ENCODE peak calls at places on chromosomes 11 and 22, in ten cellular contexts. S is right lobe of liver, E is IMR-90, D is Peyer's patch, L is gastrocnemius medialis, R is suprapubic skin, W is ovary, X is HCT116, B is spleen, V is heart left ventricle. C is an unnamed sample.

GRCh38 chr11:60840711-60841430 is 1.0 kb upstream of the CCDC86 start:
- DNase-seq in B (no peak), S (no peak), D (no peak), E (peak; percentile 94), L (peak; percentile 60), V (peak; percentile 69), R (no peak), X (no peak), W (no peak), C (peak; percentile 30)

GRCh38 chr11:122601131-122602125 is 54.1 kb upstream of the UBASH3B start:
- DNase-seq in L (no peak), V (no peak), R (no peak), X (no peak), E (peak; percentile 69), B (no peak), W (no peak), S (no peak), D (no peak), C (no peak)

GRCh38 chr22:30537083-30537731 is 9.3 kb downstream of the SEC14L6 start:
- DNase-seq in E (no peak), V (no peak), D (no peak), X (no peak), R (no peak), L (no peak), W (no peak), S (no peak), B (no peak), C (no peak)

GRCh38 chr11:73559758-73560157 is 38.2 kb downstream of the FAM168A start:
- DNase-seq in B (no peak), R (no peak), X (no peak), S (no peak), E (peak; percentile 16), L (no peak), W (no peak), D (no peak), V (no peak), C (no peak)

GRCh38 chr11:77244277-77245014 is 57.0 kb downstream of the GDPD4 start:
- DNase-seq in E (peak; percentile 85), L (no peak), R (no peak), V (no peak), X (no peak), B (no peak), D (no peak), S (no peak), W (no peak), C (no peak)

GRCh38 chr11:110463153-110463552 is 33.4 kb downstream of the FDX1 start:
- DNase-seq in E (peak; percentile 66), W (peak; percentile 47), R (no peak), S (no peak), L (peak; percentile 29), B (peak; percentile 83), D (peak; percentile 63), V (no peak), X (no peak), C (peak; percentile 43)

GRCh38 chr11:57205046-57205671 is 23.4 kb downstream of the LRRC55 start:
- DNase-seq in B (no peak), E (peak; percentile 62), W (no peak), R (no peak), D (no peak), X (no peak), V (no peak), L (no peak), S (no peak), C (no peak)

GRCh38 chr22:35218079-35218478 is 39.2 kb upstream of the HMGXB4 start:
- DNase-seq in S (no peak), R (no peak), E (peak; percentile 8), V (no peak), X (no peak), L (no peak), D (no peak), W (no peak), B (no peak), C (no peak)

GRCh38 chr11:12170984-12171383 is 60.6 kb downstream of the MICAL2 start:
- DNase-seq in R (no peak), V (no peak), X (no peak), L (peak; percentile 47), W (no peak), B (no peak), E (peak; percentile 49), D (no peak), S (no peak), C (peak; percentile 60)

GRCh38 chr22:49763138-49763537 is 64.5 kb downstream of the BRD1 start:
- DNase-seq in S (peak; percentile 29), W (no peak), R (no peak), L (no peak), B (peak; percentile 32), E (no peak), D (no peak), X (no peak), V (no peak), C (no peak)

GRCh38 chr11:76699461-76700091 is 29.0 kb upstream of the LRRC32 start:
- DNase-seq in D (no peak), V (peak; percentile 42), X (no peak), R (no peak), W (no peak), E (peak; percentile 48), S (no peak), L (no peak), B (no peak), C (no peak)

GRCh38 chr22:47032956-47033647 is 270.7 kb downstream of the TBC1D22A start:
- DNase-seq in E (no peak), B (peak; percentile 23), D (peak; percentile 56), V (peak; percentile 0), X (no peak), L (no peak), R (peak; percentile 61), W (no peak), S (no peak), C (no peak)

GRCh38 chr11:86742436-86742805 is 57.9 kb upstream of the PRSS23 start:
- DNase-seq in R (no peak), W (no peak), B (no peak), V (no peak), S (no peak), D (no peak), L (no peak), E (no peak), X (no peak), C (no peak)

GRCh38 chr11:134432776-134433175 is 20.7 kb upstream of the B3GAT1 start:
- DNase-seq in E (no peak), D (no peak), X (no peak), L (no peak), W (no peak), V (no peak), B (no peak), S (no peak), R (no peak), C (no peak)

GRCh38 chr11:82720267-82720666 is 13.4 kb downstream of the FAM181B start:
- DNase-seq in D (no peak), R (no peak), W (no peak), L (no peak), V (no peak), X (no peak), B (no peak), E (no peak), S (no peak), C (no peak)
- H3K27ac ChIP-seq in D (no peak overlapping the region), R (no peak overlapping the region), W (no peak overlapping the region), L (peak overlapping the region; percentile 26), V (no peak overlapping the region), X (no peak overlapping the region), B (no peak overlapping the region), E (no peak overlapping the region), S (no peak overlapping the region), C (no peak overlapping the region)

DNA sequence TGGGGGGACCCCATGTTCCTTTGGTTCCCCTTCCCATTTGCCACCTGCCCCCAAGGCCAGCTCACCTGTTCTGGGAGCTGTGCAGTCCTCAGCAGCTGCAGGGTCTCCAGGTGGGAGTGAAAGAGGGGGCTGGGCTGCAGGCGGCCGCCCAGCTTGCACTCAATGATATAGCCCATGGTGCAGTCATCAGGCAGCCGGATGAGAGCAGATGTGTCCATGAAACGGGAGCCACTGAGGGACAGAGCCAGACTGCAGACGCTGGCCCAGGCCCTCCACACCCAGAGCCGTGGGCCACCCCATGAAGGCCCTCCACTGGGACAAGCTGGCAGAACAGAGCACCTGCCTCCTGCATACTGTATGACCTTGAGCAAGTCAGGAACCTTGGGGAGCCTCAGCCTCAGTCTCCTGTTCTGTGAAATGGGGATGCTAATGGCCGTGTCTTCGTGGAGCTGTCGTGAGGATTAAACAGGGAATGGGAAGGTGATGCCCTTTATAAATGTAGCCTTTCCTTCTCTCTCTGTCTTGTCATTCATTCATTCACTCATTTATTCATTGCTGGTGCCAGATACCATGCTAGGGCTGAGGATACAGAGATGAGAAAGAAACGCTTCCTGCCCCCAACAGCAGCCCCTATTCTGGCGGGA is 11.6 kb downstream of the MFNG start:
- DNase-seq in D (no peak), E (no peak), R (no peak), V (no peak), L (no peak), W (no peak), X (no peak), S (no peak), B (no peak), C (no peak)
- TF ChIP-seq POLR2A in D (no peak), E (no peak), R (no peak), V (no peak), L (no peak), W (no peak), X (no peak), S (no peak), B (no peak), C (no peak)

GRCh38 chr11:125036933-125037332 is 26.2 kb upstream of the SLC37A2 start:
- DNase-seq in L (no peak), R (no peak), S (no peak), X (no peak), V (no peak), W (no peak), D (no peak), B (no peak), E (peak; percentile 98), C (no peak)
- H3K27ac ChIP-seq in L (no peak overlapping the region), R (no peak overlapping the region), S (no peak overlapping the region), X (no peak overlapping the region), V (no peak overlapping the region), W (no peak overlapping the region), D (no peak overlapping the region), B (no peak overlapping the region), E (no peak overlapping the region), C (no peak overlapping the region)

GRCh38 chr11:118263109-118263508 is 988 bp downstream of the MPZL2 start:
- DNase-seq in W (no peak), X (no peak), L (no peak), R (no peak), S (no peak), E (no peak), B (no peak), D (no peak), V (no peak), C (no peak)

GRCh38 chr11:118264568-118265470 is 722 bp upstream of the MPZL2 start:
- DNase-seq in L (no peak), R (no peak), E (no peak), W (no peak), S (no peak), B (no peak), X (no peak), D (no peak), V (no peak), C (no peak)

GRCh38 chr11:118267486-118267885 is 3.4 kb upstream of the MPZL2 start:
- DNase-seq in X (no peak), V (no peak), S (no peak), D (no peak), L (no peak), R (no peak), E (no peak), B (no peak), W (no peak), C (no peak)

GRCh38 chr11:118265954-118266353 is 1.9 kb upstream of the MPZL2 start:
- DNase-seq in L (no peak), S (no peak), W (no peak), X (no peak), D (peak; percentile 60), V (no peak), B (no peak), R (peak; percentile 66), E (no peak), C (no peak)

GRCh38 chr11:118263694-118264567 is at the start of gene MPZL2:
- DNase-seq in L (no peak), W (no peak), B (peak; percentile 77), S (peak; percentile 80), D (peak; percentile 73), R (peak; percentile 72), X (peak; percentile 65), E (no peak), V (no peak), C (no peak)
- TF ChIP-seq POLR2A in L (no peak), W (no peak), B (no peak), S (peak; percentile 91), D (peak; percentile 41), R (no peak), X (no peak), E (no peak), V (no peak), C (no peak)

C was measured in tibial nerve.